ENCODE peak calls at places on chromosome X, in four cellular contexts. One of them, this sample, is unnamed.

GRCh38 chrX:22041931-22042530 is 9.9 kb downstream of the PHEX start:
- DNase-seq in H1: no peak
- DNase-seq in IMR-90: no peak
- DNase-seq in K562: no peak
- DNase-seq in this sample: no peak

GRCh38 chrX:15856580-15856979 is 2.0 kb upstream of the AP1S2 start:
- DNase-seq in H1: no peak
- DNase-seq in IMR-90: no peak
- DNase-seq in K562: no peak
- DNase-seq in this sample: no peak

GRCh38 chrX:124507276-124507675 is 160.9 kb downstream of the SH2D1A start:
- DNase-seq in H1: no peak
- DNase-seq in IMR-90: no peak
- DNase-seq in K562: no peak
- DNase-seq in this sample: no peak

GRCh38 chrX:109261279-109261678 is 220.6 kb downstream of the GUCY2F start:
- DNase-seq in H1: no peak
- DNase-seq in IMR-90: no peak
- DNase-seq in K562: no peak
- DNase-seq in this sample: no peak

GRCh38 chrX:154096140-154097002 is 1.1 kb downstream of the MECP2 start:
- DNase-seq in K562: peak; percentile 21
- DNase-seq in H1: no peak
- DNase-seq in IMR-90: peak; percentile 43
- DNase-seq in this sample: no peak

GRCh38 chrX:146956760-146957159 is 142.2 kb upstream of the CXorf51A start:
- DNase-seq in K562: no peak
- DNase-seq in H1: no peak
- DNase-seq in IMR-90: no peak
- DNase-seq in this sample: no peak

GRCh38 chrX:135000516-135000915 is 9.7 kb downstream of the SMIM10 start:
- DNase-seq in IMR-90: peak; percentile 20
- DNase-seq in H1: no peak
- DNase-seq in K562: no peak
- DNase-seq in this sample: no peak

GRCh38 chrX:109952985-109953905 is 49.7 kb upstream of the TMEM164 start:
- DNase-seq in H1: no peak
- DNase-seq in K562: no peak
- DNase-seq in IMR-90: no peak
- DNase-seq in this sample: peak; percentile 12

GRCh38 chrX:29397506-29397905 is 810.3 kb downstream of the IL1RAPL1 start:
- DNase-seq in K562: no peak
- DNase-seq in H1: no peak
- DNase-seq in IMR-90: peak; percentile 58
- DNase-seq in this sample: no peak

GRCh38 chrX:124347242-124347641 is 879 bp downstream of the SH2D1A start:
- DNase-seq in K562: no peak
- DNase-seq in IMR-90: no peak
- DNase-seq in H1: no peak
- DNase-seq in this sample: no peak

GRCh38 chrX:140918398-140919043 is 83.9 kb upstream of the SPANXB1 start:
- DNase-seq in IMR-90: peak; percentile 54
- DNase-seq in K562: peak; percentile 33
- DNase-seq in H1: peak; percentile 47
- DNase-seq in this sample: peak; percentile 7

GRCh38 chrX:19886888-19887531 is 390 bp downstream of the SH3KBP1 start:
- DNase-seq in H1: peak; percentile 46
- DNase-seq in IMR-90: no peak
- DNase-seq in K562: peak; percentile 53
- DNase-seq in this sample: no peak

GRCh38 chrX:120281021-120281624 is 30.1 kb downstream of the TMEM255A start:
- DNase-seq in K562: no peak
- DNase-seq in IMR-90: no peak
- DNase-seq in H1: no peak
- DNase-seq in this sample: no peak

GRCh38 chrX:97155809-97156208 is 272.1 kb downstream of the RPA4 start:
- DNase-seq in H1: no peak
- DNase-seq in IMR-90: no peak
- DNase-seq in K562: no peak
- DNase-seq in this sample: no peak

GRCh38 chrX:67543818-67544217 is at the start of gene AR:
- DNase-seq in K562: no peak
- DNase-seq in IMR-90: peak; percentile 28
- DNase-seq in H1: peak; percentile 74
- DNase-seq in this sample: no peak

GRCh38 chrX:39816871-39817731 is 280.7 kb downstream of the BCOR start:
- DNase-seq in K562: peak; percentile 16
- DNase-seq in IMR-90: peak; percentile 54
- DNase-seq in H1: peak; percentile 50
- DNase-seq in this sample: no peak

GRCh38 chrX:12951590-12951965 is 23.3 kb upstream of the TMSB4X start:
- DNase-seq in IMR-90: no peak
- DNase-seq in H1: no peak
- DNase-seq in K562: no peak
- DNase-seq in this sample: no peak

GRCh38 chrX:12949927-12950656 is 24.8 kb upstream of the TMSB4X start:
- DNase-seq in H1: no peak
- DNase-seq in K562: peak; percentile 65
- DNase-seq in IMR-90: peak; percentile 92
- DNase-seq in this sample: peak; percentile 99

GRCh38 chrX:12949205-12949926 is 25.5 kb upstream of the TMSB4X start:
- DNase-seq in H1: no peak
- DNase-seq in K562: no peak
- DNase-seq in IMR-90: peak; percentile 41
- DNase-seq in this sample: peak; percentile 45

GRCh38 chrX:12953420-12953819 is 21.5 kb upstream of the TMSB4X start:
- DNase-seq in H1: no peak
- DNase-seq in K562: no peak
- DNase-seq in IMR-90: no peak
- DNase-seq in this sample: no peak

DNA sequence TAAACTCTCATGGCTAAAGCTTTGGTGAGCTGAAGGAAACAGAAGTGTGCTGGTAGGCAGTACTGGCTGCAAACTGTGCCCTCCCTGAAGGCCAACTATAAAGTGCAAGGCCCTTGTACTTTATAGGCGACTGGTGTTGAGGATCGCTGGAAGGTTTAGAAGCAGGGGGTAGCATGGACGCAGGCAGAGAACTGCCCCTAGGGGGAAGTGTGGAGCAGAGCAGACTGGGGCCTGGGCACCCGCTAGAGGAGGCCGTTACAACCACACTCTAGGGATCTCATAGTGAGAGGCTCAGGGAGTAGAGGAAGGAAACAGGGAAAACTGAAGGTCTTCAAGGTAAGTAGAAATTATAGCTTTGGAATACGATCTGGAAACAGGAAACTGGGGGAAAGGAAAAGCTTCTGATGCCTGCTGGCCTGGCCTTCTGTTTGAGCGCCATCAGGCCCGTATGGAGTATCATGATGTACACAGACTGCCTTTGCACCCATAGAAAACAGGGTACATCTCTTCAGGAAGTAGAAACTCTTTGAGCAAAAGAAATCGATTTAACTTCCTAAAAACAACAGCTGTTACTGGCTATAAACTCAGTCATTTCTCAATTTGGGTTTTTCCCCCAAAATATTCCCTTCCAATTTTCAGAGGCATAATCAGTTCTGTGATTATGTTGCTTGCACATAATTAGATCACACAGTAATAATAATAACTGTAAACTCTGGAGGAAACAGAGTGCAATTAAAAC is 23.9 kb upstream of the TMSB4X start:
- DNase-seq in IMR-90: no peak
- DNase-seq in H1: no peak
- DNase-seq in K562: peak; percentile 69
- DNase-seq in this sample: peak; percentile 73
- TF ChIP-seq CHD1 in IMR-90: no peak
- TF ChIP-seq CHD1 in H1: no peak
- TF ChIP-seq CHD1 in K562: no peak
- TF ChIP-seq CHD1 in this sample: no peak

GRCh38 chrX:3268804-3269203 is 77.6 kb downstream of the MXRA5 start:
- DNase-seq in K562: no peak
- DNase-seq in IMR-90: peak; percentile 71
- DNase-seq in H1: no peak
- DNase-seq in this sample: no peak
- TF ChIP-seq CHD1 in K562: no peak
- TF ChIP-seq CHD1 in IMR-90: no peak
- TF ChIP-seq CHD1 in H1: no peak
- TF ChIP-seq CHD1 in this sample: no peak

DNA sequence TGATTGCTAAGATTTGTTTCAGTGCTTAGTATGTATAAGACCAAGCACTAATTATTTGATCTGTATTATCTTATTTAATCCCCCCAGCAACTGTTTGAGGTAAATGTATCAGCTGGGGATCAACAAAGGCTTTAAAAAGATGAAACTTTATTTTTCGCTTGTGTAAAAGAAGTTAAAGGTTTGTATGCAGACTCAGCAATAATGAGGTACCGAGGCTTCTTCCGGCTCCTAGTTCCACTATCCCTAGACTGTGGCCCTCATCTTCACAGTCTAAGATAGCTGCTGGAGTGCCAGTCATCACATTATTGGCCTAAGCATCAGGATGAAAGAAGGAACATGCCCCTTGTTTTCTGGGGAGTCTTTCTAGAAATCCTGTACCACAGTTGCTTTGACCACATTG is 105.6 kb upstream of the SCML1 start:
- DNase-seq in IMR-90: no peak
- DNase-seq in H1: no peak
- DNase-seq in K562: no peak
- DNase-seq in this sample: no peak
- TF ChIP-seq CHD1 in IMR-90: no peak
- TF ChIP-seq CHD1 in H1: no peak
- TF ChIP-seq CHD1 in K562: no peak
- TF ChIP-seq CHD1 in this sample: no peak

GRCh38 chrX:130100180-130100579 is 10.1 kb downstream of the ELF4 start:
- DNase-seq in IMR-90: no peak
- DNase-seq in K562: no peak
- DNase-seq in H1: no peak
- DNase-seq in this sample: no peak
- TF ChIP-seq CHD1 in IMR-90: no peak
- TF ChIP-seq CHD1 in K562: no peak
- TF ChIP-seq CHD1 in H1: no peak
- TF ChIP-seq CHD1 in this sample: no peak

GRCh38 chrX:23514082-23514481 is 153.2 kb upstream of the PRDX4 start:
- DNase-seq in H1: no peak
- DNase-seq in IMR-90: no peak
- DNase-seq in K562: no peak
- DNase-seq in this sample: no peak

GRCh38 chrX:23515028-23515427 is 152.3 kb upstream of the PRDX4 start:
- DNase-seq in IMR-90: no peak
- DNase-seq in H1: no peak
- DNase-seq in K562: no peak
- DNase-seq in this sample: no peak

GRCh38 chrX:23509256-23509655 is 158.0 kb upstream of the PRDX4 start:
- DNase-seq in H1: no peak
- DNase-seq in IMR-90: no peak
- DNase-seq in K562: no peak
- DNase-seq in this sample: no peak

GRCh38 chrX:23511783-23512182 is 155.5 kb upstream of the PRDX4 start:
- DNase-seq in IMR-90: no peak
- DNase-seq in H1: no peak
- DNase-seq in K562: no peak
- DNase-seq in this sample: no peak

GRCh38 chrX:23513121-23513520 is 154.2 kb upstream of the PRDX4 start:
- DNase-seq in IMR-90: no peak
- DNase-seq in K562: no peak
- DNase-seq in H1: no peak
- DNase-seq in this sample: no peak
- TF ChIP-seq CHD1 in IMR-90: no peak
- TF ChIP-seq CHD1 in K562: no peak
- TF ChIP-seq CHD1 in H1: no peak
- TF ChIP-seq CHD1 in this sample: no peak

This sample was measured in GM12878.